ENCODE peak calls at places on chromosomes 12 and 14, in eight cellular contexts. Y is BE2C, I is fibroblast of lung, B is body of pancreas, C is IMR-90, Q is psoas muscle, K is GM23338, L is adipocyte. E is an unnamed sample.

GRCh38 chr12:124399622-124400021 is 104.7 kb downstream of the RFLNA start:
- DNase-seq in Y (peak; percentile 56), C (no peak), I (no peak), K (peak; percentile 75), L (no peak), Q (peak; percentile 82), B (no peak), E (peak; percentile 95)

GRCh38 chr12:89279499-89279898 is 72.8 kb downstream of the DUSP6 start:
- DNase-seq in Y (no peak), C (no peak), I (no peak), B (no peak), Q (no peak), L (no peak), K (no peak), E (no peak)

GRCh38 chr14:89270439-89271227 is 146.4 kb downstream of the FOXN3 start:
- DNase-seq in I (no peak), K (no peak), B (peak; percentile 43), Y (no peak), Q (no peak), L (no peak), C (no peak), E (no peak)

GRCh38 chr14:22479132-22479531 is 109.9 kb downstream of the DAD1 start:
- DNase-seq in Y (no peak), B (no peak), K (no peak), C (no peak), L (no peak), I (no peak), Q (no peak), E (no peak)

GRCh38 chr14:55092326-55092725 is 36.7 kb upstream of the LGALS3 start:
- DNase-seq in K (no peak), B (no peak), C (no peak), Y (peak; percentile 32), Q (no peak), L (peak; percentile 73), I (no peak), E (no peak)

GRCh38 chr12:14402697-14403096 is 37.2 kb downstream of the ATF7IP start:
- DNase-seq in B (no peak), K (no peak), L (no peak), Y (no peak), C (no peak), I (no peak), Q (no peak), E (no peak)

GRCh38 chr12:21444193-21445146 is 7.0 kb downstream of the PYROXD1 start:
- DNase-seq in C (no peak), L (no peak), K (no peak), Q (no peak), I (no peak), B (no peak), Y (no peak), E (no peak)

GRCh38 chr12:49880756-49881390 is 22.8 kb downstream of the FAIM2 start:
- DNase-seq in I (no peak), Q (peak; percentile 15), K (no peak), Y (no peak), C (no peak), L (no peak), B (no peak), E (no peak)

GRCh38 chr14:92846162-92846897 is 52.2 kb downstream of the GOLGA5 start:
- DNase-seq in Q (no peak), K (no peak), Y (no peak), C (peak; percentile 82), L (peak; percentile 28), I (peak; percentile 44), B (peak; percentile 45), E (no peak)

GRCh38 chr12:125259525-125259924 is 194.3 kb downstream of the AACS start:
- DNase-seq in I (no peak), B (no peak), K (no peak), Q (no peak), L (no peak), Y (no peak), C (no peak), E (no peak)

GRCh38 chr12:4153343-4153892 is 120.1 kb upstream of the CCND2 start:
- DNase-seq in B (no peak), K (no peak), C (no peak), I (no peak), Q (no peak), L (no peak), Y (no peak), E (no peak)

GRCh38 chr14:95215094-95215493 is 57.8 kb upstream of the DICER1 start:
- DNase-seq in B (no peak), Q (no peak), C (no peak), K (no peak), I (no peak), L (no peak), Y (no peak), E (no peak)

GRCh38 chr14:89767861-89768268 is 186.7 kb downstream of the EFCAB11 start:
- DNase-seq in Q (no peak), C (peak; percentile 63), L (peak; percentile 64), I (peak; percentile 69), K (peak; percentile 88), B (peak; percentile 23), Y (peak; percentile 59), E (peak; percentile 36)

GRCh38 chr12:70590051-70590450 is 47.2 kb downstream of the PTPRB start:
- DNase-seq in B (peak; percentile 74), I (peak; percentile 81), Q (peak; percentile 72), L (peak; percentile 88), K (peak; percentile 85), C (peak; percentile 77), Y (peak; percentile 76), E (peak; percentile 63)

GRCh38 chr12:104866286-104866685 is 91.8 kb downstream of the SLC41A2 start:
- DNase-seq in Y (no peak), I (peak; percentile 90), B (no peak), Q (no peak), K (no peak), L (peak; percentile 42), C (peak; percentile 70), E (no peak)

GRCh38 chr14:30272848-30273563 is 286.0 kb upstream of the G2E3 start:
- DNase-seq in L (no peak), K (no peak), I (no peak), Y (no peak), B (no peak), Q (no peak), C (no peak), E (no peak)

GRCh38 chr12:123078531-123079123 is 72.3 kb downstream of the PITPNM2 start:
- DNase-seq in L (no peak), B (no peak), K (no peak), Y (no peak), I (no peak), C (no peak), Q (no peak), E (no peak)

GRCh38 chr12:1630081-1630826 is 1.2 kb downstream of the WNT5B start:
- DNase-seq in B (peak; percentile 59), K (peak; percentile 61), Y (peak; percentile 76), Q (peak; percentile 68), L (peak; percentile 28), I (peak; percentile 29), C (no peak), E (peak; percentile 79)

GRCh38 chr14:104930526-104931322 is 6.0 kb downstream of the PLD4 start:
- DNase-seq in I (no peak), Q (no peak), B (peak; percentile 43), K (no peak), C (no peak), L (no peak), Y (no peak), E (no peak)

GRCh38 chr12:118480235-118480634 is 103.9 kb downstream of the SUDS3 start:
- DNase-seq in Y (no peak), I (no peak), Q (no peak), C (no peak), K (no peak), B (no peak), L (no peak), E (no peak)

GRCh38 chr12:94761559-94761958 is 111.2 kb upstream of the TMCC3 start:
- DNase-seq in Y (no peak), I (peak; percentile 88), C (peak; percentile 88), K (no peak), L (peak; percentile 67), B (no peak), Q (no peak), E (no peak)

GRCh38 chr14:36863271-36863670 is 201.6 kb downstream of the PAX9 start:
- DNase-seq in L (peak; percentile 36), Y (no peak), I (no peak), C (no peak), Q (no peak), K (no peak), B (no peak), E (no peak)

GRCh38 chr14:36870776-36871175 is 209.1 kb downstream of the PAX9 start:
- DNase-seq in C (no peak), I (no peak), K (no peak), B (no peak), Y (no peak), Q (no peak), L (no peak), E (no peak)

DNA sequence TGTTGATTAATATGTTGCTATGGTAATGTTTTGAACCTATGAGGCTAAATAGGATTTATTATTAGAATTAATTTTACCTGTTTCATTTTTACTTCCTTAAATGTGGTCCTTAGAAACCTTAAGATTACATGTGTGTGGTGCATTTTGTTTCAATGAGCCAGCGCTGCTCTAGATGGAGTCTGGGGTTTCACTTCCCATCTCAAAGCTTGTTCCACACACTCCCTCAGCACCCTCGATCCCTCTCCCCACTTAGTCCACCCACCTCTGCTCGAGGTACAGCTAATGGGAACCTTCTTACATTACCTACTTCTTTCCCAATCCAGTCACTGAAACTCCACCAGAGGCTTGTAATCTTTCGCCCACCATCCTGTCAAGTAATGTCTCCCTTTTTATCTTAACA is 205.2 kb downstream of the PAX9 start:
- DNase-seq in Q (no peak), B (no peak), C (no peak), I (no peak), K (no peak), Y (no peak), L (no peak), E (no peak)
- H3K4me3 ChIP-seq in Q (no peak overlapping the region), B (no peak overlapping the region), C (no peak overlapping the region), I (no peak overlapping the region), K (no peak overlapping the region), Y (no peak overlapping the region), L (no peak overlapping the region), E (no peak overlapping the region)

GRCh38 chr12:55937956-55938355 is 7.0 kb downstream of the DGKA start:
- DNase-seq in Y (no peak), L (no peak), Q (no peak), C (peak; percentile 17), K (no peak), I (no peak), B (no peak), E (peak; percentile 5)
- H3K36me3 ChIP-seq in Y (no peaks in the 10 kb centered on the region), L (peaks cover 2% of the 10 kb centered on the region), Q (no peaks in the 10 kb centered on the region), C (peaks cover 32% of the 10 kb centered on the region), K (no peaks in the 10 kb centered on the region), I (peaks cover 8% of the 10 kb centered on the region), B (no peaks in the 10 kb centered on the region), E (no peaks in the 10 kb centered on the region)

DNA sequence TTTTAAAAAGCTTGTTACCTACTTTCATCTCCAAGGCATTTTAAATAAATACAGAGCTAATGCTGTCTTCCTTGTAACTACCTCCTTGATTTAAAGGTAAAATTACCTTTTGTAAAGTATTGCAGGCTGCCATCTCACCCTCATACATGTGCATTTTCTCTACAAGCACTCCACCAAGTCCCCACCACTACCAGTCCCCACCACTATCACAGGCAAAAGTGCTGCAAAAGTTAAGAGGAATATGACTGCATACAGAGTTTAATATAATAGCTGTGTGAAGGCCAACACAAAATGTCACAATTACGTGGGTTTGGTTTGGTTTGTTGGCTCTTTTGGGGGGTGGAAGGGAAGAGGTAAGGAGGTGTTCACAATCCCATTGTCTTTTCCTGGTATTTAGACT is 9.6 kb downstream of the SIX1 start:
- DNase-seq in L (no peak), Y (no peak), Q (no peak), I (no peak), K (no peak), B (no peak), C (no peak), E (no peak)
- H3K27me3 ChIP-seq in L (no peaks in the 10 kb centered on the region), Y (peaks cover 95% of the 10 kb centered on the region), Q (no peaks in the 10 kb centered on the region), I (peaks cover 39% of the 10 kb centered on the region), K (peaks cover 99% of the 10 kb centered on the region), B (peaks cover 11% of the 10 kb centered on the region), C (no peaks in the 10 kb centered on the region), E (peaks cover 93% of the 10 kb centered on the region)

GRCh38 chr12:121797937-121798801 is 4.7 kb upstream of the RHOF start:
- DNase-seq in K (peak; percentile 49), L (peak; percentile 54), C (peak; percentile 50), Y (peak; percentile 98), Q (peak; percentile 92), B (peak; percentile 76), I (peak; percentile 74), E (peak; percentile 74)
- H3K4me3 ChIP-seq in K (peak overlapping the region; percentile 53), L (peak overlapping the region; percentile 92), C (no peak overlapping the region), Y (peak overlapping the region; percentile 63), Q (peak overlapping the region; percentile 86), B (no peak overlapping the region), I (peak overlapping the region; percentile 44), E (peak overlapping the region; percentile 12)

E was measured in H7.